ENCODE peak calls at places on chromosomes 3 and 15, in four cellular contexts. O is K562, U is HL-60, B is GM12878. N is an unnamed sample.

GRCh38 chr15:52783929-52784798 is 6.0 kb downstream of the ONECUT1 start:
- DNase-seq in U (no peak), B (no peak), O (peak), N (no peak)

GRCh38 chr3:189569473-189569872 is 61.7 kb upstream of the TP63 start:
- DNase-seq in O (no peak), B (no peak), U (no peak), N (no peak)

GRCh38 chr15:81225161-81225671 is 28.5 kb downstream of the IL16 start:
- DNase-seq in U (no peak), O (no peak), B (no peak), N (no peak)

GRCh38 chr3:94173667-94174434 is 111.0 kb downstream of the NSUN3 start:
- DNase-seq in O (no peak), U (no peak), B (no peak), N (no peak)

GRCh38 chr3:98359993-98360675 is 6.5 kb downstream of the OR5K4 start:
- DNase-seq in B (peak), O (no peak), U (peak), N (no peak)

GRCh38 chr3:32401541-32402052 is 9.9 kb downstream of the CMTM7 start:
- DNase-seq in B (no peak), U (peak), O (no peak), N (peak)

GRCh38 chr3:24437326-24437725 is 57.3 kb downstream of the THRB start:
- DNase-seq in O (no peak), U (no peak), B (no peak), N (no peak)

GRCh38 chr3:32542807-32543206 is 27.9 kb downstream of the DYNC1LI1 start:
- DNase-seq in U (no peak), B (no peak), O (no peak), N (no peak)

GRCh38 chr15:56325186-56325585 is 40.0 kb upstream of the TEX9 start:
- DNase-seq in O (no peak), B (no peak), U (no peak), N (no peak)

GRCh38 chr3:119524931-119525662 is 26.8 kb downstream of the TIMMDC1 start:
- DNase-seq in O (no peak), U (peak), B (no peak), N (no peak)

GRCh38 chr3:61157414-61157813 is 93.8 kb downstream of the FHIT start:
- DNase-seq in U (no peak), B (peak), O (no peak), N (no peak)

GRCh38 chr3:40118031-40118610 is 191.4 kb upstream of the EIF1B start:
- DNase-seq in B (no peak), U (no peak), O (no peak), N (no peak)

GRCh38 chr3:146783446-146783845 is 178.3 kb upstream of the PLSCR5 start:
- DNase-seq in O (no peak), B (no peak), U (no peak), N (no peak)

GRCh38 chr3:136584728-136585127 is 167.4 kb downstream of the STAG1 start:
- DNase-seq in B (no peak), O (no peak), U (no peak), N (no peak)

GRCh38 chr15:73723146-73723545 is 30.0 kb downstream of the INSYN1 start:
- DNase-seq in O (no peak), U (no peak), B (no peak), N (no peak)

GRCh38 chr3:188749830-188750229 is 421.9 kb upstream of the TPRG1 start:
- DNase-seq in B (no peak), O (no peak), U (no peak), N (no peak)

GRCh38 chr3:58167431-58168351 is 43.1 kb downstream of the DNASE1L3 start:
- DNase-seq in B (no peak), U (peak), O (peak), N (peak)

GRCh38 chr3:54176106-54176505 is 53.8 kb downstream of the CACNA2D3 start:
- DNase-seq in U (no peak), B (no peak), O (no peak), N (no peak)

DNA sequence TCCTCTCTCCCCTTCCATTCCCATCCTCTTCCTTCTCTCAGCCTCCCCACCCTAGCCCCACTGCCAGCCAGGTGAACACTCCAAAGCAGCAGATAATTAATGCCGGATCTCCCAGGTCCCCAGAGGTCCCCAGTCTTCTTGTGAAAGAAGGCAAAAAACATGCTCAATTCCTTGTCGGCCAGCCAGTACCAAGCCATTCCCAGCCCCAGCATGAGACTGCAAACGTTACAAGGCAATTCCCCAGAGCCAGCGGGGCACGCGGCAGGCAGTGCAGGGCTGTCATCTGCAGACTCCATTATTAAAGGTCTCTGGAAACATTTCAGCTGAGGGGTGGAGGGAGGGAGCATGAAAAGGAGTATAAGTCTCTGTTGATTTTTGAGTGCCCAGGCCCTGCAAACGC is 117.8 kb downstream of the XXYLT1 start:
- DNase-seq in U (no peak), B (no peak), O (no peak), N (no peak)
- TF ChIP-seq SPI1 in U (no peak), B (no peak), O (no peak), N (no peak)

GRCh38 chr15:80173022-80173759 is 20.4 kb downstream of the FAH start:
- DNase-seq in B (no peak), O (peak), U (peak), N (peak)
- TF ChIP-seq SPI1 in B (no peak), O (no peak), U (no peak), N (no peak)

GRCh38 chr3:17179381-17180205 is 294.8 kb downstream of the PLCL2 start:
- DNase-seq in U (no peak), B (peak), O (no peak), N (no peak)
- TF ChIP-seq SPI1 in U (no peak), B (no peak), O (no peak), N (no peak)

GRCh38 chr15:60838206-60838605 is 359.3 kb upstream of the ICE2 start:
- DNase-seq in U (no peak), B (no peak), O (no peak), N (no peak)

GRCh38 chr15:60840703-60841411 is 361.9 kb upstream of the ICE2 start:
- DNase-seq in U (no peak), O (no peak), B (no peak), N (no peak)

GRCh38 chr15:60843482-60843881 is 364.5 kb upstream of the ICE2 start:
- DNase-seq in U (no peak), B (no peak), O (no peak), N (no peak)

GRCh38 chr15:60842694-60843093 is 363.8 kb upstream of the ICE2 start:
- DNase-seq in U (no peak), O (no peak), B (no peak), N (no peak)

GRCh38 chr15:60840306-60840702 is 361.4 kb upstream of the ICE2 start:
- DNase-seq in O (no peak), U (no peak), B (no peak), N (no peak)
- TF ChIP-seq SPI1 in O (no peak), U (no peak), B (no peak), N (no peak)

DNA sequence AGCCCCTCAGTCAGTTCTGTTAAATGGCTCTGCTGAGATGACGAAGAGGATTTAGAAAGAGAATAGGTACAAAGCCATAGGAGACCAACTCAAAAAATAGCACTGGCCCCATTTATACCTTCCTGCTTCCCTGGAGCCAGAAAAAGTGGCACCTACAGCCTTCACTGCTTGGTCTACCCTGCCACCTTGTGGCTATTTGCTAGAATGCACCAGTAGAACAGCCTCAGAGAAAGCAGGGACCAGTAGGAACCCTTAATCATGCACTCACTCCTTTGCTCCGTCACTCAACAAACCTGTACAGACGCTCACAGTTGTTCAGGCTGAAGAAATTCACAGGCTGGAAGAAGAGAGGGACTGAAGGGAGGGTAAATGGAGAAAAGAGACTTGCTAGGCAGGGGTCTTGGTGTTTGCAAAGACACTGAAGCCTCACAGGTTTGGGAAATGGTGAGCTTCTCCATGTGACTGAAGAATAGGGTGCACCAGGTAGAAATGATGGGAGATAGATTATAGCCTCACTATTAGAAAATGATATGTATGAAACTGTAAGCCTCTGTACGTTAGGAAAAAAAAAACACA is 12.1 kb upstream of the RTP2 start:
- DNase-seq in O (peak), U (peak), B (no peak), N (peak)
- TF ChIP-seq SPI1 in O (no peak), U (no peak), B (no peak), N (no peak)

DNA sequence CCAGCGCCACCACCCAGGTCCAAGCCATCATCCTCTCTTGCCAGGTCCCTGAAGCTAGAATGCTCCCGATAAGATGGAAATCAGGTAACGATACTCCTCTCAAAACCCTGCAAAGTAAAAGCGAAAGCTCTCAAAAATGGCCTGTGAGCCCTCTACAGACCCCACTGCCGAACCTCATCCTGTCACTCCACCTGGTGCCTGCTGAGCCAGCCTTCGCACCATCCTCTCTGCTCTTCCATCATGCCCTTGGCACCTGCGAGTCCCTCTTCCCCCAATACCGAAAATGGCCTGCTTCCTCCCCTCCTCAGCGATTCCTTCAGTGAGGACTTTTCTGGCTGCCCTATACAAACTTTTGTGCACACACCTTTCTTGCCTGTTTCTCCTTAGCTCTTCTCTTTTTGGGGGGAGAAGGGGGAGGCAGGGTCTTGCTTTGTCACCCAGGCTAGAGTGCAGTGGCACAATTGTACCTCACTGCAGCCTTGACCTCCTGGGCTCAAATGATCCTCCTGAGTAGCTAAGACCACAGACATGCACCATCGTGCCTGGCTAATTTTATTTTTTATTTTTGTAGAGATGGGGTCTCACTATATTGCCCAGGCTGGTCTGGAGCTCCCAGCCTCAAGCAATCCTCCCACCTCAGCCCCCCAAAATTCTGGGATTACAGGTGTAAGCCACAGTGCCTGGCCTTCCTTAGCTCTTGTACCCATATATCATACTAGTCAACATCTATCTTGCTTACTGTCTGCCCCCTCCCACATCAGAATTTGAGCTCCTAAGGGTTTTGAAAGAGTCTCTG is 3.0 kb downstream of the IDH2 start:
- DNase-seq in B (no peak), U (no peak), O (no peak), N (no peak)
- TF ChIP-seq SPI1 in B (peak), U (no peak), O (no peak), N (no peak)

GRCh38 chr3:126025862-126026261 is 56.9 kb downstream of the ROPN1B start:
- DNase-seq in U (no peak), O (no peak), B (no peak), N (no peak)
- TF ChIP-seq SPI1 in U (no peak), O (no peak), B (no peak), N (no peak)